ENCODE peak calls at places on chromosomes 6 and 20, in five cellular contexts. W is K562, C is sigmoid colon, H is HCT116, K is endothelial cell of umbilical vein. R is an unnamed sample. For H3K27me3, the result is how much of the 10 kb centered on the place peaks cover.

GRCh38 chr6:31814677-31815024 is 432 bp downstream of the HSPA1L start:
- DNase-seq in H (peak), W (peak), C (peak), K (peak), R (peak)

GRCh38 chr6:166750125-166750793 is 123.2 kb upstream of the RPS6KA2 start:
- DNase-seq in H (no peak), W (no peak), C (no peak), K (no peak), R (no peak)

GRCh38 chr6:146893690-146894089 is 294.9 kb downstream of the ADGB start:
- DNase-seq in W (no peak), H (no peak), K (no peak), C (no peak), R (no peak)

GRCh38 chr6:38131527-38131965 is 312.0 kb downstream of the ZFAND3 start:
- DNase-seq in C (no peak), K (no peak), H (no peak), W (no peak), R (no peak)

GRCh38 chr20:21615617-21616080 is 89.8 kb upstream of the PAX1 start:
- DNase-seq in K (peak), W (peak), H (peak), C (no peak), R (peak)

GRCh38 chr6:30769088-30769852 is 24.9 kb upstream of the IER3 start:
- DNase-seq in H (peak), K (peak), C (peak), W (peak), R (peak)

GRCh38 chr6:6751197-6751596 is 162.7 kb downstream of the LY86 start:
- DNase-seq in W (no peak), C (no peak), K (no peak), H (no peak), R (no peak)

GRCh38 chr6:157946865-157947532 is 34.7 kb upstream of the SYNJ2 start:
- DNase-seq in H (no peak), K (no peak), W (peak), C (no peak), R (no peak)

GRCh38 chr6:79302341-79302740 is 67.9 kb upstream of the HMGN3 start:
- DNase-seq in W (no peak), C (no peak), K (no peak), H (peak), R (no peak)

GRCh38 chr6:79605968-79606764 is 25.0 kb upstream of the SH3BGRL2 start:
- DNase-seq in K (no peak), C (no peak), W (no peak), H (no peak), R (no peak)

GRCh38 chr6:111210074-111210729 is 122.9 kb downstream of the SLC16A10 start:
- DNase-seq in K (peak), W (peak), H (peak), C (no peak), R (no peak)

GRCh38 chr6:143117108-143117507 is 56.4 kb downstream of the AIG1 start:
- DNase-seq in H (no peak), C (no peak), W (peak), K (no peak), R (no peak)

GRCh38 chr6:119348308-119349040 is 1.1 kb downstream of the MAN1A1 start:
- DNase-seq in K (peak), H (no peak), C (peak), W (peak), R (peak)

GRCh38 chr6:1118287-1118647 is 193.6 kb upstream of the FOXQ1 start:
- DNase-seq in W (no peak), K (no peak), H (no peak), C (no peak), R (no peak)

GRCh38 chr6:53750112-53750511 is 44.7 kb upstream of the LRRC1 start:
- DNase-seq in K (no peak), H (no peak), W (no peak), C (no peak), R (no peak)

GRCh38 chr6:53741417-53741816 is 53.4 kb upstream of the LRRC1 start:
- DNase-seq in C (no peak), K (no peak), W (no peak), H (no peak), R (no peak)

GRCh38 chr6:53741001-53741400 is 53.8 kb upstream of the LRRC1 start:
- DNase-seq in C (no peak), K (no peak), H (no peak), W (no peak), R (no peak)

GRCh38 chr6:53746442-53747103 is 48.2 kb upstream of the LRRC1 start:
- DNase-seq in K (no peak), H (no peak), C (no peak), W (no peak), R (no peak)

DNA sequence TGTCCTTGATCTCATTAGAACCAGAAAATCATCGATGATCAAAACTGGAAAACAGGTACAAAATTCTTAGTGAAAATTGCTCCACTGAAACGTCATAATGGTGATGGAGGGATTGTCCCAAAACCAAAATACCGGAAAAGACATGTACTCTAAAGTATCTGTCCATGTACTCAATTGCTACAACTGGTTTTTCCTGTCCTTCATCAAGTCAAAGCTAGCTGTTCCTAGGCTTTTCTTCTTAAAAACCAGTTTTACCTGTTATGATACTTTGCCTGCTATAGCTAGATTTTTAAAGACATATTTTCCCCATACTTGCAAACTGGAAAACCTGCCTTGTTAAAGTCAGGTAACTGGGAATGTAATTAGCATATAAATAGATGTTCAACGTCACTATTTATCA is 50.5 kb upstream of the LRRC1 start:
- DNase-seq in W (no peak), C (no peak), H (no peak), K (no peak), R (no peak)
- TF ChIP-seq POLR2AphosphoS5 in W (no peak), C (no peak), H (no peak), K (no peak), R (no peak)

GRCh38 chr6:150830409-150831165 is 34.9 kb upstream of the MTHFD1L start:
- DNase-seq in C (no peak), W (no peak), H (no peak), K (no peak), R (no peak)
- H3K4me3 ChIP-seq in C (no peak), W (no peak), H (no peak), K (no peak), R (no peak)

GRCh38 chr20:2757001-2757400 is 43.4 kb downstream of the CPXM1 start:
- DNase-seq in W (no peak), K (no peak), C (no peak), H (no peak), R (no peak)

GRCh38 chr20:2759603-2760360 is 40.6 kb downstream of the CPXM1 start:
- DNase-seq in C (no peak), K (no peak), H (no peak), W (no peak), R (no peak)

GRCh38 chr20:2756056-2756611 is 44.3 kb downstream of the CPXM1 start:
- DNase-seq in H (peak), K (peak), C (peak), W (peak), R (no peak)

GRCh38 chr20:2759143-2759542 is 41.3 kb downstream of the CPXM1 start:
- DNase-seq in W (no peak), H (no peak), C (no peak), K (no peak), R (no peak)

DNA sequence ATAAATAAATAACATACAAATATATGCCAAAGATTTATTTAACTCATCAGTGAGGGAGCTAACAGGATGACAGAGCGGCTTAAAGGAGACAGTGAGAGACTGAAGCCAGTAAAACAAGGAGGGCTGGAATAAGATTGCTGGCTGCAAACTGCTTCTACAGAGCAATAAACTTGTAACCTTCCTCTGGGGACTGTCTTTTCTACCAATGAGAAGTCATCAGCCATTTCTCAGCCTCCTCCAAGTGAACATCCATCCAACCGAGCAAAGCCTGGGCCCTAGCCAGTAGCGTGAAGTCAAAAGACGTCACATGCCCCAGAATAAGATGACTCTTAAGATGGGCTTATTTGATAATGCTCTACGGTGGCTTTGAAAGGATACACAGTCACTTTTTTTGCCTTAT is 42.5 kb downstream of the CPXM1 start:
- DNase-seq in K (no peak), H (no peak), W (no peak), C (no peak), R (no peak)
- H3K27me3 ChIP-seq in K (under half), H (under half), W (under half), C (under half), R (half or more)

DNA sequence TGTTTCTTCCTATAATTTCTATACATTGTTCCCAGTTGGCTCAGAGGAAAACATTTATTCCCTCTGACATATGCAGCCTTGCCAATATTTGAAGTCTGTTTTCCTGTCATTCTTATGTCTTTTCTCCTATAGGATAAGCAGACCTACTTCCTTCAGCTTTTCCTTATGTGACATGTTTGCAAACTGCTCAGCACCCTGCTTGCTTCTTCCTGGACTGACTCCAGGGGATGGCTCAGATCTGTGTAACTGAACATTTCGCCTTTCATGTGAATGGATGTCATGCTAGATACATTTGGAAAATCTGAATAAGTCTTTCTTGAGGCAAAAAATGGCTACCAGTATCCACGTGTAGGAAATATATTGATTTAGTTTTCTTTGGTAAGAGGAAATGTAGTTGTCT is 113.2 kb downstream of the CARMIL1 start:
- DNase-seq in K (no peak), W (no peak), H (no peak), C (no peak), R (no peak)
- TF ChIP-seq POLR2AphosphoS5 in K (no peak), W (no peak), H (no peak), C (no peak), R (no peak)

R was measured in stomach.